ENCODE peak calls at places on chromosomes 7 and 10, in nine cellular contexts. V, P, U, F, L, R, G, M and D are unnamed samples.

GRCh38 chr7:120583835-120584586 is 273.9 kb downstream of the TSPAN12 start:
- DNase-seq in L (no peak), M (no peak), U (peak), V (no peak), R (peak), F (no peak), G (no peak), P (peak), D (no peak)

GRCh38 chr7:43534110-43534509 is 48.8 kb upstream of the STK17A start:
- DNase-seq in V (no peak), F (no peak), U (peak), P (no peak), G (no peak), L (no peak), R (no peak), M (no peak), D (no peak)

GRCh38 chr10:103678104-103678526 is 177.3 kb downstream of the SH3PXD2A start:
- DNase-seq in V (peak), L (no peak), M (peak), G (peak), U (peak), F (peak), R (peak), P (no peak), D (peak)

GRCh38 chr7:151243411-151244155 is 4.9 kb downstream of the SMARCD3 start:
- DNase-seq in G (peak), F (no peak), V (peak), P (no peak), L (no peak), R (no peak), M (no peak), U (no peak), D (no peak)

GRCh38 chr10:3048114-3049019 is 19.0 kb upstream of the PFKP start:
- DNase-seq in L (no peak), F (no peak), G (peak), U (peak), M (no peak), P (no peak), V (no peak), R (no peak), D (peak)

GRCh38 chr7:158555034-158555520 is 32.5 kb downstream of the PTPRN2 start:
- DNase-seq in P (no peak), F (no peak), M (no peak), L (no peak), V (no peak), U (no peak), R (no peak), G (no peak), D (no peak)

GRCh38 chr7:92781117-92781720 is 55.2 kb downstream of the CDK6 start:
- DNase-seq in U (peak), L (no peak), M (no peak), P (no peak), V (no peak), R (no peak), F (peak), G (no peak), D (no peak)

GRCh38 chr7:139767561-139767982 is 10.2 kb downstream of the HIPK2 start:
- DNase-seq in G (no peak), L (no peak), F (no peak), U (no peak), R (no peak), M (no peak), P (no peak), V (peak), D (no peak)

GRCh38 chr7:129797224-129797789 is 155.5 kb downstream of the UBE2H start:
- DNase-seq in P (no peak), R (no peak), G (no peak), U (no peak), F (no peak), L (no peak), M (no peak), V (no peak), D (peak)

GRCh38 chr10:59644841-59645240 is 64.8 kb downstream of the SLC16A9 start:
- DNase-seq in U (no peak), F (no peak), P (no peak), R (no peak), M (no peak), L (no peak), V (no peak), G (no peak), D (no peak)

GRCh38 chr10:131676448-131676847 is 224.4 kb upstream of the PPP2R2D start:
- DNase-seq in L (no peak), V (no peak), F (no peak), R (no peak), U (no peak), P (no peak), M (no peak), G (no peak), D (no peak)

GRCh38 chr7:3461923-3462322 is 160.9 kb downstream of the SDK1 start:
- DNase-seq in L (no peak), G (no peak), V (no peak), R (no peak), U (no peak), P (no peak), F (no peak), M (no peak), D (no peak)

GRCh38 chr10:121753726-121754476 is 155.7 kb upstream of the FGFR2 start:
- DNase-seq in R (no peak), M (no peak), P (no peak), G (no peak), U (peak), V (peak), L (no peak), F (no peak), D (no peak)

GRCh38 chr7:114303301-114303700 is 111.3 kb upstream of the FOXP2 start:
- DNase-seq in G (no peak), P (peak), V (no peak), M (no peak), L (no peak), U (no peak), R (no peak), F (no peak), D (no peak)

GRCh38 chr7:68269410-68269809 is 1272.8 kb downstream of the TYW1 start:
- DNase-seq in G (peak), F (no peak), M (no peak), P (peak), U (peak), V (no peak), R (no peak), L (no peak), D (no peak)

DNA sequence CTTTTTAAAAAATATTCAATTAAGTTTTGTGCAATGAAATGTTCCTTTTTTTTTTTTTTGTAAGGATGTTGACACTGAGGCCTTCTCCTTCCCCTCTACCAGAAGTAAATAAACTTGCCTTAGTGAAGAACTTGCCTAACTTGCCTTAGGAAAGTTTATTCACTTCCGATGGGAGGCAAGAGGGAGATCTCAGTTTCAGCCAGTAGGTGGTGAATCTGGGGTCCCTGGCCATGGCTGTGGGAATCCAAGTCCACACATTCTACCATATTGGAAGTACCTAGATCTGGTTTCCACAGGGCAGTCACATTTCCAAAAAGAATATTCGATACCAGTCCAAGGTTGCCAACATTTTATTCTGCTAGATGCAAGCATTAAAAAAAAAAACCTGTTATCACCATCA is 270.9 kb downstream of the CCSER2 start:
- DNase-seq in F (no peak), P (no peak), R (no peak), L (no peak), G (no peak), M (no peak), U (no peak), V (no peak), D (no peak)
- TF ChIP-seq CTCF in F (no peak), P (peak), R (no peak), L (peak), G (no peak), M (no peak), U (no peak), V (no peak), D (no peak)

GRCh38 chr10:93115661-93116383 is 42.1 kb downstream of the CYP26A1 start:
- DNase-seq in P (no peak), L (peak), U (peak), V (peak), G (peak), M (peak), F (peak), R (peak), D (peak)
- TF ChIP-seq CTCF in P (peak), L (peak), U (peak), V (peak), G (peak), M (peak), F (peak), R (peak), D (no peak)

GRCh38 chr7:132930881-132931280 is 151.0 kb downstream of the CHCHD3 start:
- DNase-seq in L (no peak), M (no peak), G (no peak), R (no peak), P (no peak), F (no peak), U (no peak), V (no peak), D (no peak)
- TF ChIP-seq CTCF in L (peak), M (no peak), G (peak), R (peak), P (peak), F (peak), U (no peak), V (peak), D (peak)

GRCh38 chr10:124387078-124387874 is 31.4 kb downstream of the OAT start:
- DNase-seq in F (no peak), P (no peak), G (no peak), V (no peak), M (no peak), U (no peak), L (no peak), R (no peak), D (no peak)
- TF ChIP-seq CTCF in F (no peak), P (peak), G (no peak), V (no peak), M (no peak), U (no peak), L (no peak), R (peak), D (no peak)

DNA sequence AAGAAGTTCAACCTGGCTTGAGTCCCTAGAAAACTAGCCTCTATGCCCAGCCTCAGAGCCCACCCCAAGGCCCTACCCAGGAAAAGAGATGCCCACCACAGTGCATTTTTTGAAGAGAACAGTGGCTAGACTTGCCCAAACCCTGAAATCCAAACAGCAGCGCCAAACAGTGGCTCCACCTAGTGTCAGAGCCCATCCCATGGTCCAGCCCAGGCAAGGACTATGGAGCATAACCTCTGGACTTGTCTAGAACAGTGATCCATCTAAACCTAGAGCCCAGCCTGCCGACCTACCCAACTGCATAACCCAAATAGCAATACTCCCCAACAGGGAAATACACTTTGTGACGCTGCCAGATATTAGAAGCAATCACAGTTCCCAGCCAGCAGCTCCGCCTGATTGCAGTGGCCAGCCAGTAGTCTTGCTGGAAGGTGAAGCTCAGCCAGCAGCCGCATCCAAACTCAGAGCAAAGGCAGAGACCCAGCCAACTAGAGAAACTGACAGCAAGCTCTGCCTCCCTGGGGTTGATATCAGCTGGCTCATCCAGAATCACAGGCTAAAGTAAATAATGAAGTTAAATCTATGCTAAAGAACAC is 44.5 kb downstream of the HBP1 start:
- DNase-seq in G (no peak), M (no peak), R (no peak), P (no peak), F (peak), L (no peak), V (no peak), U (no peak), D (no peak)
- TF ChIP-seq CTCF in G (no peak), M (no peak), R (no peak), P (peak), F (no peak), L (no peak), V (no peak), U (no peak), D (no peak)

DNA sequence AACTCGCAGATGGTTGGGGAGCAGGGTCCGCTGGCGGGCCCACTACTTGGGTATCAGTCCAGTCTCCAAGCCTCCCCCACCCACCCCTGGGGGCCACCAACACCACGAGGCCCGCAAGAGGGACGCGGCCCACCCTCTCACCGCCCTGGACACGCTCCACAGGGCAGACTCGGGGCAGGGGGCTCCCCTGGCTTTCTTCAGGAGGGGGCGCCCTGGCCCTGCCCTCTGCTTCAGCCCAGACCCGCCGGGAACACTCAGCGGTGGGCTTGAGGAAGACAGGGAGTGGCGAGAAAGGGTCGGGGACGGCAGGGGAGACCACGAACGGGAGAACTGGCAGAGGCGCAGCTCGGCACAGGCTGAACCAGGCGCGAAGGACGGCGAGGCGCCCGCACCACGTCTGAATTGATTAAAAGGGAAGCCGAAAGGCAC is 1.6 kb downstream of the IGF2BP3 start:
- DNase-seq in P (no peak), L (no peak), U (no peak), R (no peak), V (no peak), G (no peak), M (no peak), F (no peak), D (peak)
- TF ChIP-seq CTCF in P (no peak), L (no peak), U (no peak), R (no peak), V (no peak), G (no peak), M (no peak), F (no peak), D (no peak)